ENCODE peak calls at places on chromosomes 11 and 22, in ten cellular contexts. One of them, this sample, is unnamed.

GRCh38 chr22:45506961-45507360 is 4.3 kb downstream of the FBLN1 start:
- DNase-seq in GM23338: no peak
- DNase-seq in NCI-H460: no peak
- DNase-seq in SJCRH30: no peak
- DNase-seq in brain microvascular endothelial cell: no peak
- DNase-seq in dermis microvascular lymphatic vessel endothelial cell: no peak
- DNase-seq in stimulated activated CD8-positive, alpha-beta memory T cell treated with anti-CD3 and anti-CD28 coated beads, Interleukin-15, amount 100 ng/mL, for 4 hours: no peak
- DNase-seq in SK-N-DZ: no peak
- DNase-seq in activated CD4-positive, alpha-beta T cell treated with anti-CD3 and anti-CD28 coated beads for 48 hours: no peak
- DNase-seq in T-helper 1 cell: no peak
- DNase-seq in this sample: no peak

GRCh38 chr11:73958521-73959141 is 7.8 kb downstream of the DNAJB13 start:
- DNase-seq in GM23338: no peak
- DNase-seq in NCI-H460: no peak
- DNase-seq in SJCRH30: no peak
- DNase-seq in brain microvascular endothelial cell: no peak
- DNase-seq in dermis microvascular lymphatic vessel endothelial cell: no peak
- DNase-seq in stimulated activated CD8-positive, alpha-beta memory T cell treated with anti-CD3 and anti-CD28 coated beads, Interleukin-15, amount 100 ng/mL, for 4 hours: no peak
- DNase-seq in SK-N-DZ: no peak
- DNase-seq in activated CD4-positive, alpha-beta T cell treated with anti-CD3 and anti-CD28 coated beads for 48 hours: no peak
- DNase-seq in T-helper 1 cell: no peak
- DNase-seq in this sample: no peak

GRCh38 chr22:28967969-28968368 is 84.6 kb downstream of the ZNRF3 start:
- DNase-seq in GM23338: no peak
- DNase-seq in NCI-H460: no peak
- DNase-seq in SJCRH30: no peak
- DNase-seq in brain microvascular endothelial cell: no peak
- DNase-seq in dermis microvascular lymphatic vessel endothelial cell: no peak
- DNase-seq in stimulated activated CD8-positive, alpha-beta memory T cell treated with anti-CD3 and anti-CD28 coated beads, Interleukin-15, amount 100 ng/mL, for 4 hours: no peak
- DNase-seq in SK-N-DZ: no peak
- DNase-seq in activated CD4-positive, alpha-beta T cell treated with anti-CD3 and anti-CD28 coated beads for 48 hours: no peak
- DNase-seq in T-helper 1 cell: no peak
- DNase-seq in this sample: no peak

GRCh38 chr11:47403571-47403970 is 4.8 kb upstream of the SLC39A13 start:
- DNase-seq in GM23338: no peak
- DNase-seq in NCI-H460: no peak
- DNase-seq in SJCRH30: no peak
- DNase-seq in brain microvascular endothelial cell: no peak
- DNase-seq in dermis microvascular lymphatic vessel endothelial cell: no peak
- DNase-seq in stimulated activated CD8-positive, alpha-beta memory T cell treated with anti-CD3 and anti-CD28 coated beads, Interleukin-15, amount 100 ng/mL, for 4 hours: no peak
- DNase-seq in SK-N-DZ: no peak
- DNase-seq in activated CD4-positive, alpha-beta T cell treated with anti-CD3 and anti-CD28 coated beads for 48 hours: no peak
- DNase-seq in T-helper 1 cell: no peak
- DNase-seq in this sample: no peak

GRCh38 chr22:39278040-39278439 is 33.3 kb upstream of the PDGFB start:
- DNase-seq in GM23338: peak; percentile 38
- DNase-seq in NCI-H460: no peak
- DNase-seq in SJCRH30: no peak
- DNase-seq in brain microvascular endothelial cell: no peak
- DNase-seq in dermis microvascular lymphatic vessel endothelial cell: no peak
- DNase-seq in stimulated activated CD8-positive, alpha-beta memory T cell treated with anti-CD3 and anti-CD28 coated beads, Interleukin-15, amount 100 ng/mL, for 4 hours: no peak
- DNase-seq in SK-N-DZ: no peak
- DNase-seq in activated CD4-positive, alpha-beta T cell treated with anti-CD3 and anti-CD28 coated beads for 48 hours: no peak
- DNase-seq in T-helper 1 cell: no peak
- DNase-seq in this sample: no peak

GRCh38 chr11:3037041-3037944 is 19.9 kb downstream of the CARS1 start:
- DNase-seq in GM23338: peak; percentile 96
- DNase-seq in NCI-H460: peak; percentile 64
- DNase-seq in SJCRH30: peak; percentile 75
- DNase-seq in brain microvascular endothelial cell: peak; percentile 63
- DNase-seq in dermis microvascular lymphatic vessel endothelial cell: peak; percentile 74
- DNase-seq in stimulated activated CD8-positive, alpha-beta memory T cell treated with anti-CD3 and anti-CD28 coated beads, Interleukin-15, amount 100 ng/mL, for 4 hours: no peak
- DNase-seq in SK-N-DZ: peak; percentile 72
- DNase-seq in activated CD4-positive, alpha-beta T cell treated with anti-CD3 and anti-CD28 coated beads for 48 hours: peak; percentile 59
- DNase-seq in T-helper 1 cell: no peak
- DNase-seq in this sample: no peak

GRCh38 chr22:20427945-20428417 is 9.6 kb downstream of the SCARF2 start:
- DNase-seq in GM23338: no peak
- DNase-seq in NCI-H460: no peak
- DNase-seq in SJCRH30: no peak
- DNase-seq in brain microvascular endothelial cell: no peak
- DNase-seq in dermis microvascular lymphatic vessel endothelial cell: no peak
- DNase-seq in stimulated activated CD8-positive, alpha-beta memory T cell treated with anti-CD3 and anti-CD28 coated beads, Interleukin-15, amount 100 ng/mL, for 4 hours: no peak
- DNase-seq in SK-N-DZ: no peak
- DNase-seq in activated CD4-positive, alpha-beta T cell treated with anti-CD3 and anti-CD28 coated beads for 48 hours: no peak
- DNase-seq in T-helper 1 cell: no peak
- DNase-seq in this sample: no peak

GRCh38 chr22:23032681-23033080 is 37.6 kb upstream of the GNAZ start:
- DNase-seq in GM23338: no peak
- DNase-seq in NCI-H460: no peak
- DNase-seq in SJCRH30: no peak
- DNase-seq in brain microvascular endothelial cell: no peak
- DNase-seq in dermis microvascular lymphatic vessel endothelial cell: no peak
- DNase-seq in stimulated activated CD8-positive, alpha-beta memory T cell treated with anti-CD3 and anti-CD28 coated beads, Interleukin-15, amount 100 ng/mL, for 4 hours: no peak
- DNase-seq in SK-N-DZ: no peak
- DNase-seq in activated CD4-positive, alpha-beta T cell treated with anti-CD3 and anti-CD28 coated beads for 48 hours: no peak
- DNase-seq in T-helper 1 cell: no peak
- DNase-seq in this sample: no peak

GRCh38 chr11:100746448-100746847 is 59.4 kb downstream of the ARHGAP42 start:
- DNase-seq in GM23338: no peak
- DNase-seq in NCI-H460: no peak
- DNase-seq in SJCRH30: no peak
- DNase-seq in brain microvascular endothelial cell: no peak
- DNase-seq in dermis microvascular lymphatic vessel endothelial cell: no peak
- DNase-seq in stimulated activated CD8-positive, alpha-beta memory T cell treated with anti-CD3 and anti-CD28 coated beads, Interleukin-15, amount 100 ng/mL, for 4 hours: no peak
- DNase-seq in SK-N-DZ: no peak
- DNase-seq in activated CD4-positive, alpha-beta T cell treated with anti-CD3 and anti-CD28 coated beads for 48 hours: no peak
- DNase-seq in T-helper 1 cell: no peak
- DNase-seq in this sample: no peak

GRCh38 chr22:28025866-28026575 is 107.0 kb upstream of the PITPNB start:
- DNase-seq in GM23338: no peak
- DNase-seq in NCI-H460: no peak
- DNase-seq in SJCRH30: no peak
- DNase-seq in brain microvascular endothelial cell: no peak
- DNase-seq in dermis microvascular lymphatic vessel endothelial cell: no peak
- DNase-seq in stimulated activated CD8-positive, alpha-beta memory T cell treated with anti-CD3 and anti-CD28 coated beads, Interleukin-15, amount 100 ng/mL, for 4 hours: no peak
- DNase-seq in SK-N-DZ: no peak
- DNase-seq in activated CD4-positive, alpha-beta T cell treated with anti-CD3 and anti-CD28 coated beads for 48 hours: no peak
- DNase-seq in T-helper 1 cell: no peak
- DNase-seq in this sample: no peak

GRCh38 chr22:19292262-19293230 is 1.0 kb upstream of the CLTCL1 start:
- DNase-seq in GM23338: no peak
- DNase-seq in NCI-H460: no peak
- DNase-seq in SJCRH30: no peak
- DNase-seq in brain microvascular endothelial cell: no peak
- DNase-seq in dermis microvascular lymphatic vessel endothelial cell: no peak
- DNase-seq in stimulated activated CD8-positive, alpha-beta memory T cell treated with anti-CD3 and anti-CD28 coated beads, Interleukin-15, amount 100 ng/mL, for 4 hours: no peak
- DNase-seq in SK-N-DZ: no peak
- DNase-seq in activated CD4-positive, alpha-beta T cell treated with anti-CD3 and anti-CD28 coated beads for 48 hours: peak; percentile 38
- DNase-seq in T-helper 1 cell: no peak
- DNase-seq in this sample: no peak

GRCh38 chr11:13461291-13461690 is 1.7 kb downstream of the BTBD10 start:
- DNase-seq in GM23338: no peak
- DNase-seq in NCI-H460: no peak
- DNase-seq in SJCRH30: no peak
- DNase-seq in brain microvascular endothelial cell: no peak
- DNase-seq in dermis microvascular lymphatic vessel endothelial cell: peak; percentile 21
- DNase-seq in stimulated activated CD8-positive, alpha-beta memory T cell treated with anti-CD3 and anti-CD28 coated beads, Interleukin-15, amount 100 ng/mL, for 4 hours: no peak
- DNase-seq in SK-N-DZ: no peak
- DNase-seq in activated CD4-positive, alpha-beta T cell treated with anti-CD3 and anti-CD28 coated beads for 48 hours: no peak
- DNase-seq in T-helper 1 cell: no peak
- DNase-seq in this sample: no peak

GRCh38 chr11:17473071-17473744 is 3.4 kb downstream of the ABCC8 start:
- DNase-seq in GM23338: peak; percentile 95
- DNase-seq in NCI-H460: peak; percentile 36
- DNase-seq in SJCRH30: peak; percentile 57
- DNase-seq in brain microvascular endothelial cell: peak; percentile 7
- DNase-seq in dermis microvascular lymphatic vessel endothelial cell: peak; percentile 14
- DNase-seq in stimulated activated CD8-positive, alpha-beta memory T cell treated with anti-CD3 and anti-CD28 coated beads, Interleukin-15, amount 100 ng/mL, for 4 hours: no peak
- DNase-seq in SK-N-DZ: peak; percentile 82
- DNase-seq in activated CD4-positive, alpha-beta T cell treated with anti-CD3 and anti-CD28 coated beads for 48 hours: no peak
- DNase-seq in T-helper 1 cell: no peak
- DNase-seq in this sample: no peak

GRCh38 chr11:44992181-44992582 is 41.5 kb upstream of the TP53I11 start:
- DNase-seq in GM23338: no peak
- DNase-seq in NCI-H460: no peak
- DNase-seq in SJCRH30: no peak
- DNase-seq in brain microvascular endothelial cell: no peak
- DNase-seq in dermis microvascular lymphatic vessel endothelial cell: no peak
- DNase-seq in stimulated activated CD8-positive, alpha-beta memory T cell treated with anti-CD3 and anti-CD28 coated beads, Interleukin-15, amount 100 ng/mL, for 4 hours: no peak
- DNase-seq in SK-N-DZ: no peak
- DNase-seq in activated CD4-positive, alpha-beta T cell treated with anti-CD3 and anti-CD28 coated beads for 48 hours: no peak
- DNase-seq in T-helper 1 cell: no peak
- DNase-seq in this sample: no peak

GRCh38 chr11:395866-396265 is 1.9 kb downstream of the PKP3 start:
- DNase-seq in GM23338: no peak
- DNase-seq in NCI-H460: no peak
- DNase-seq in SJCRH30: no peak
- DNase-seq in brain microvascular endothelial cell: no peak
- DNase-seq in dermis microvascular lymphatic vessel endothelial cell: no peak
- DNase-seq in stimulated activated CD8-positive, alpha-beta memory T cell treated with anti-CD3 and anti-CD28 coated beads, Interleukin-15, amount 100 ng/mL, for 4 hours: no peak
- DNase-seq in SK-N-DZ: no peak
- DNase-seq in activated CD4-positive, alpha-beta T cell treated with anti-CD3 and anti-CD28 coated beads for 48 hours: no peak
- DNase-seq in T-helper 1 cell: no peak
- DNase-seq in this sample: no peak

GRCh38 chr11:133064152-133064877 is 468.0 kb downstream of the OPCML start:
- DNase-seq in GM23338: peak; percentile 94
- DNase-seq in NCI-H460: no peak
- DNase-seq in SJCRH30: peak; percentile 5
- DNase-seq in brain microvascular endothelial cell: peak; percentile 68
- DNase-seq in dermis microvascular lymphatic vessel endothelial cell: peak; percentile 42
- DNase-seq in stimulated activated CD8-positive, alpha-beta memory T cell treated with anti-CD3 and anti-CD28 coated beads, Interleukin-15, amount 100 ng/mL, for 4 hours: no peak
- DNase-seq in SK-N-DZ: peak; percentile 3
- DNase-seq in activated CD4-positive, alpha-beta T cell treated with anti-CD3 and anti-CD28 coated beads for 48 hours: peak; percentile 16
- DNase-seq in T-helper 1 cell: no peak
- DNase-seq in this sample: no peak

GRCh38 chr11:12528487-12528886 is 145.7 kb upstream of the TEAD1 start:
- DNase-seq in GM23338: no peak
- DNase-seq in NCI-H460: no peak
- DNase-seq in SJCRH30: no peak
- DNase-seq in brain microvascular endothelial cell: no peak
- DNase-seq in dermis microvascular lymphatic vessel endothelial cell: no peak
- DNase-seq in stimulated activated CD8-positive, alpha-beta memory T cell treated with anti-CD3 and anti-CD28 coated beads, Interleukin-15, amount 100 ng/mL, for 4 hours: no peak
- DNase-seq in SK-N-DZ: no peak
- DNase-seq in activated CD4-positive, alpha-beta T cell treated with anti-CD3 and anti-CD28 coated beads for 48 hours: no peak
- DNase-seq in T-helper 1 cell: no peak
- DNase-seq in this sample: no peak

GRCh38 chr11:132686827-132687370 is 845.4 kb downstream of the OPCML start:
- DNase-seq in GM23338: no peak
- DNase-seq in NCI-H460: no peak
- DNase-seq in SJCRH30: no peak
- DNase-seq in brain microvascular endothelial cell: peak; percentile 34
- DNase-seq in dermis microvascular lymphatic vessel endothelial cell: peak; percentile 49
- DNase-seq in stimulated activated CD8-positive, alpha-beta memory T cell treated with anti-CD3 and anti-CD28 coated beads, Interleukin-15, amount 100 ng/mL, for 4 hours: no peak
- DNase-seq in SK-N-DZ: no peak
- DNase-seq in activated CD4-positive, alpha-beta T cell treated with anti-CD3 and anti-CD28 coated beads for 48 hours: no peak
- DNase-seq in T-helper 1 cell: no peak
- DNase-seq in this sample: no peak

GRCh38 chr11:125086633-125087296 is 23.7 kb downstream of the SLC37A2 start:
- DNase-seq in GM23338: no peak
- DNase-seq in NCI-H460: no peak
- DNase-seq in SJCRH30: no peak
- DNase-seq in brain microvascular endothelial cell: no peak
- DNase-seq in dermis microvascular lymphatic vessel endothelial cell: no peak
- DNase-seq in stimulated activated CD8-positive, alpha-beta memory T cell treated with anti-CD3 and anti-CD28 coated beads, Interleukin-15, amount 100 ng/mL, for 4 hours: no peak
- DNase-seq in SK-N-DZ: no peak
- DNase-seq in activated CD4-positive, alpha-beta T cell treated with anti-CD3 and anti-CD28 coated beads for 48 hours: no peak
- DNase-seq in T-helper 1 cell: no peak
- DNase-seq in this sample: no peak

This sample was measured in epithelial cell of proximal tubule.